ENCODE peak calls at places on chromosome 14, in nine cellular contexts. N, R, K, M, Y, G, D, A and X are unnamed samples.

GRCh38 chr14:100899841-100900771 is 3.4 kb downstream of the RTL1 start:
- DNase-seq in N (peak), Y (no peak), A (no peak), R (no peak), D (peak), M (no peak), G (peak), K (no peak), X (no peak)

GRCh38 chr14:106417224-106418049 is 891.1 kb downstream of the TMEM121 start:
- DNase-seq in A (peak), Y (no peak), M (peak), D (peak), N (peak), R (no peak), K (peak), G (peak), X (no peak)

GRCh38 chr14:33842299-33842698 is 108.6 kb downstream of the EGLN3 start:
- DNase-seq in M (no peak), K (no peak), N (no peak), D (no peak), G (no peak), R (peak), Y (no peak), A (no peak), X (no peak)

GRCh38 chr14:72781476-72782181 is 112.3 kb downstream of the DPF3 start:
- DNase-seq in Y (no peak), D (peak), A (peak), K (peak), N (no peak), R (peak), G (no peak), M (no peak), X (peak)

GRCh38 chr14:58736606-58737005 is 98.8 kb downstream of the DACT1 start:
- DNase-seq in Y (no peak), G (no peak), N (no peak), K (no peak), R (no peak), D (no peak), A (peak), M (no peak), X (no peak)

GRCh38 chr14:57749267-57749666 is 116.6 kb downstream of the SLC35F4 start:
- DNase-seq in K (no peak), D (no peak), M (no peak), N (no peak), R (peak), G (no peak), Y (no peak), A (no peak), X (peak)

GRCh38 chr14:93332032-93332852 is 594 bp downstream of the BTBD7 start:
- DNase-seq in Y (peak), M (peak), A (peak), G (peak), N (peak), D (peak), R (peak), K (peak), X (peak)

GRCh38 chr14:63952933-63953437 is 100.2 kb downstream of the SYNE2 start:
- DNase-seq in K (no peak), Y (no peak), A (no peak), G (no peak), N (no peak), R (peak), M (no peak), D (no peak), X (no peak)

GRCh38 chr14:65224799-65225198 is 122.5 kb upstream of the MAX start:
- DNase-seq in K (peak), G (peak), A (no peak), D (no peak), M (no peak), N (no peak), Y (no peak), R (no peak), X (no peak)

GRCh38 chr14:53872551-53873188 is 84.0 kb downstream of the BMP4 start:
- DNase-seq in Y (no peak), N (no peak), G (no peak), A (no peak), D (no peak), M (no peak), K (no peak), R (no peak), X (no peak)

GRCh38 chr14:57420986-57421385 is 30.6 kb downstream of the NAA30 start:
- DNase-seq in D (no peak), A (peak), M (no peak), N (no peak), G (no peak), Y (no peak), K (no peak), R (peak), X (no peak)

GRCh38 chr14:99918781-99919180 is 125.6 kb downstream of the EML1 start:
- DNase-seq in Y (no peak), G (no peak), D (no peak), N (no peak), K (no peak), R (no peak), M (no peak), A (no peak), X (no peak)

GRCh38 chr14:74763803-74764531 is 851 bp downstream of the YLPM1 start:
- DNase-seq in G (peak), M (no peak), Y (no peak), N (peak), A (peak), D (peak), K (peak), R (peak), X (no peak)

GRCh38 chr14:23183076-23183475 is 384 bp downstream of the SLC7A8 start:
- DNase-seq in N (peak), D (no peak), M (no peak), G (no peak), A (no peak), R (no peak), Y (no peak), K (no peak), X (peak)

GRCh38 chr14:95397325-95397724 is 77.6 kb upstream of the CLMN start:
- DNase-seq in N (no peak), Y (no peak), R (no peak), A (no peak), K (no peak), D (no peak), M (no peak), G (no peak), X (no peak)

GRCh38 chr14:37819155-37820015 is 224.0 kb downstream of the TTC6 start:
- DNase-seq in M (no peak), A (peak), D (no peak), R (peak), Y (no peak), K (no peak), N (no peak), G (no peak), X (peak)

GRCh38 chr14:67331368-67332125 is 28.1 kb downstream of the ATP6V1D start:
- DNase-seq in D (no peak), G (no peak), A (peak), R (peak), Y (no peak), M (no peak), N (no peak), K (no peak), X (peak)

GRCh38 chr14:69484444-69485113 is at the start of gene PLEKHD1:
- DNase-seq in M (no peak), G (no peak), A (no peak), R (peak), K (no peak), D (peak), Y (no peak), N (no peak), X (no peak)

GRCh38 chr14:75153295-75153694 is 23.1 kb downstream of the TMED10 start:
- DNase-seq in R (no peak), K (no peak), G (no peak), M (no peak), D (no peak), N (no peak), A (no peak), Y (no peak), X (no peak)

GRCh38 chr14:22610931-22611330 is 12.8 kb downstream of the ABHD4 start:
- DNase-seq in R (no peak), K (no peak), A (no peak), G (no peak), M (no peak), Y (no peak), N (no peak), D (no peak), X (no peak)

GRCh38 chr14:54782803-54783659 is 119.6 kb downstream of the GCH1 start:
- DNase-seq in D (peak), M (peak), A (peak), N (no peak), R (no peak), K (peak), Y (no peak), G (no peak), X (no peak)

GRCh38 chr14:56081139-56081538 is 37.1 kb upstream of the PELI2 start:
- DNase-seq in K (no peak), M (no peak), G (no peak), A (no peak), N (no peak), D (no peak), Y (no peak), R (no peak), X (no peak)

GRCh38 chr14:26163761-26164160 is 434.1 kb downstream of the NOVA1 start:
- DNase-seq in A (peak), Y (no peak), N (no peak), K (no peak), D (peak), G (no peak), R (peak), M (no peak), X (peak)

GRCh38 chr14:81565441-81566290 is 32.0 kb upstream of the SEL1L start:
- DNase-seq in N (peak), A (peak), M (no peak), D (peak), K (peak), Y (no peak), G (peak), R (peak), X (no peak)

GRCh38 chr14:100679707-100680438 is 46.8 kb upstream of the DLK1 start:
- DNase-seq in M (peak), K (no peak), N (peak), A (peak), G (peak), Y (peak), D (no peak), R (no peak), X (peak)

GRCh38 chr14:100638211-100638855 is 51.1 kb upstream of the BEGAIN start:
- DNase-seq in D (no peak), M (no peak), Y (no peak), G (no peak), A (no peak), R (no peak), K (no peak), N (no peak), X (no peak)

GRCh38 chr14:78902010-78902623 is 731.9 kb downstream of the NRXN3 start:
- DNase-seq in D (peak), A (peak), G (peak), Y (no peak), R (peak), M (no peak), K (peak), N (peak), X (peak)

GRCh38 chr14:89849931-89850330 is 104.6 kb downstream of the EFCAB11 start:
- DNase-seq in R (peak), Y (no peak), D (no peak), K (no peak), N (no peak), M (no peak), G (no peak), A (peak), X (peak)

GRCh38 chr14:100037351-100037750 is 27.9 kb upstream of the EVL start:
- DNase-seq in R (peak), G (peak), K (no peak), A (peak), Y (peak), M (no peak), D (no peak), N (no peak), X (no peak)

GRCh38 chr14:73723799-73724621 is 9.8 kb upstream of the PNMA1 start:
- DNase-seq in G (peak), R (peak), M (peak), D (peak), Y (peak), A (peak), K (peak), N (peak), X (peak)

GRCh38 chr14:68780358-68781160 is 12.3 kb downstream of the ZFP36L1 start:
- DNase-seq in Y (peak), A (peak), D (peak), G (peak), R (no peak), K (no peak), M (peak), N (peak), X (peak)

GRCh38 chr14:90398315-90398811 is 1.5 kb downstream of the CALM1 start:
- DNase-seq in M (peak), K (peak), N (peak), Y (peak), R (peak), D (peak), G (peak), A (peak), X (peak)

GRCh38 chr14:24965934-24966593 is 83.9 kb downstream of the STXBP6 start:
- DNase-seq in K (no peak), R (peak), A (peak), G (peak), N (no peak), Y (peak), D (no peak), M (no peak), X (peak)
- H3K4me3 ChIP-seq in K (no peak), R (no peak), A (no peak), G (no peak), N (no peak), Y (no peak), D (no peak), M (no peak), X (no peak)

GRCh38 chr14:60188115-60188514 is 22.9 kb upstream of the DHRS7 start:
- DNase-seq in M (no peak), G (no peak), A (peak), K (peak), R (peak), Y (no peak), N (no peak), D (no peak), X (no peak)

GRCh38 chr14:60183138-60183537 is 17.9 kb upstream of the DHRS7 start:
- DNase-seq in D (no peak), G (no peak), N (no peak), Y (no peak), M (no peak), R (no peak), K (no peak), A (no peak), X (no peak)

GRCh38 chr14:60183724-60184596 is 18.8 kb upstream of the DHRS7 start:
- DNase-seq in D (no peak), N (no peak), A (peak), Y (no peak), G (no peak), K (peak), R (peak), M (no peak), X (peak)

GRCh38 chr14:60188696-60189095 is 23.5 kb upstream of the DHRS7 start:
- DNase-seq in D (no peak), G (no peak), R (no peak), Y (no peak), A (no peak), K (no peak), N (no peak), M (no peak), X (no peak)

GRCh38 chr14:60184597-60185555 is 19.7 kb upstream of the DHRS7 start:
- DNase-seq in D (no peak), K (no peak), M (no peak), A (no peak), G (no peak), N (no peak), Y (no peak), R (no peak), X (no peak)
- TF ChIP-seq CTCF in D (peak), K (no peak), M (no peak), A (no peak), G (no peak), N (no peak), Y (no peak), R (no peak), X (no peak)

GRCh38 chr14:36009643-36010042 is 166.9 kb downstream of the PTCSC3 start:
- DNase-seq in D (no peak), G (no peak), N (no peak), A (no peak), M (no peak), Y (no peak), K (no peak), R (no peak), X (no peak)

GRCh38 chr14:36019126-36019525 is 157.4 kb downstream of the PTCSC3 start:
- DNase-seq in M (no peak), D (no peak), R (no peak), A (no peak), G (no peak), Y (no peak), K (peak), N (no peak), X (no peak)

GRCh38 chr14:36014236-36014635 is 162.3 kb downstream of the PTCSC3 start:
- DNase-seq in N (no peak), D (no peak), R (no peak), A (no peak), Y (no peak), K (no peak), G (no peak), M (no peak), X (no peak)

DNA sequence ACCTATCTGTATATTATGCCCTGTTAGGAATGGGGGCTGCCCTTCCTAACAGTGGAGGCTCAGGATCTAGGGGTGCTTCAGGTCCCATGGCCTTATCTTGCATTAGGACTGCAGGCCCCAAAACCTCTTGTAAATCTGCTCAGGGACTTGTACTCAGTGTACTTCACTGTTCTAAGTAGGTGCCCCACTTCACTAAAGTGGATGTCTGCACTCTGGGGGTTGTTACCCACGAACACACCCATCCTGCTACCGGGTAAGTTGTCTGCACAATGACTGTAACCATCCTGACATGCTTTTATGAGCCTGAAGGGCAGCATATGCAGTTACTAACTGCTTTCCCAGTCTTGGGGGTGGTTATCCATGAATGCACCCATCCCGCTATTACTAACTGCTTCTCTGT is 163.0 kb downstream of the PTCSC3 start:
- DNase-seq in R (no peak), D (no peak), K (no peak), G (no peak), A (no peak), Y (no peak), M (no peak), N (no peak), X (no peak)
- H3K4me3 ChIP-seq in R (no peak), D (no peak), K (no peak), G (no peak), A (no peak), Y (no peak), M (no peak), N (no peak), X (no peak)

DNA sequence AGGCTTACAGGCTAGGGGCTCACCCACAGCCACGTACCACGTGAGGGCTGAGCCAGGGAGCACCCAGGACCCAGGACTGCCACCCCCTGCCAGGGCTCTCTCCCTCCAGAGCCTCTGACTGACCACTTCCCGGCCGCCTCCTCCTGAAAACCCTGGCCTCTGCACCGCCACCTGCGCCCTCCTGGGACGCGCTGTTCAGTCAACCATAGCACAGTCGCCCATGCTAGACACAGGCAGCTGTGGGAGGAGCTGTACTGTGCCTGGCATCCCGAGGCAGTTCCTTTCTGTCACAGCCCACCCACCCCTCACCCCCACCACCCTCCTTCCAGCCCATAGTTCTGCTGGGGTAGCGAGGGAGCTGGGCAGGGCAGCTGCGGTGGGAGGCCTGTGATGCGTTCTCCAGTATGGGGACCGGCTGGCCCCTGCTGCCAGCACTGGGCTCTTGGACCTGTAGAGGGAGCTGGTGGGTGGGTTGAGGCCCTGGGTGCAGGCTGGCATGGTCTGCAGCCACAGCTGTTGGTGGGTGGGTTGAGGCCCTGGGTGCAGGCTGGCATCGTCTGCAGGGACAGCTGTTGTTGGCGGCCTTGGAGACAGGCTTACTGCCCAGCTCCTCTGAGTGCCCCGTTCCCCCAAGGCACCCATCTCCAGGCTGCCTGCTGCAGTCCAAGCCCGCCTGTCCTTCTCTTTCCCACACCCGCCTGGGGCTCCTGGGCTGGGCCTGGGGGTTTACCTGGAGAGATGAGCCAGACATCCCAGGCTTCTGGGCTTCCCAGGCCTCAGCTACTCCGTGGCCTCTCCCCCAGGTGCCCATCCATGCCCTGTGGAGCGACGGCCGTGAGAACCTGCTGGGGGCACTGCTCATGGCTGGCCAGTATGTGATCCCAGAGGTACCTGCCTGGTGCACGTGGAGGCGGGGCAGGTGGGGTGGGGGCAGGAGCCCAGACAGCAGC is 11.5 kb downstream of the ASPG start:
- DNase-seq in A (no peak), M (peak), R (no peak), G (no peak), Y (no peak), D (peak), N (no peak), K (no peak), X (no peak)
- TF ChIP-seq CTCF in A (peak), M (no peak), R (peak), G (no peak), Y (peak), D (peak), N (no peak), K (no peak), X (no peak)

DNA sequence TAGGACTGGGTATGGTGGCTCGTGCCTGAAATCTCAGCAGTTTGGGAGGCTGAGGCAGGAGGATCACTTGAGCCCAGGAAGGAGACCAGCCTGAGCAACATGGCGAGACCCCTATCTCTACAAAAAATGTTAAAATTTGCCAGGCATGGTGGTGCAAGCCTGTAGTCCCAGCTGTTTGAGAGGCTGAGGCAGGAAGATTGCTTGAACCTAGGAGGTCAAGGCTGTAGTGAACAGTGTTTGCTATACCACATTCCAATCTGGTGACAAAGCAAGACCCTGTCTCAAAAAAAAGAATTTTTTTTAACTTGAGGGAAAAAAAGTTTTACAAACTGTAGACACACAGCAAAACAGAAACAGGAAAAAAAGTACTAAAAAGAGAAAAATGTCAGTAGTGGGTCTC is 2.3 kb upstream of the MAP3K9 start:
- DNase-seq in G (no peak), K (no peak), Y (no peak), R (no peak), N (no peak), M (no peak), A (peak), D (no peak), X (no peak)
- H3K4me3 ChIP-seq in G (no peak), K (no peak), Y (no peak), R (peak), N (no peak), M (no peak), A (no peak), D (peak), X (no peak)

DNA sequence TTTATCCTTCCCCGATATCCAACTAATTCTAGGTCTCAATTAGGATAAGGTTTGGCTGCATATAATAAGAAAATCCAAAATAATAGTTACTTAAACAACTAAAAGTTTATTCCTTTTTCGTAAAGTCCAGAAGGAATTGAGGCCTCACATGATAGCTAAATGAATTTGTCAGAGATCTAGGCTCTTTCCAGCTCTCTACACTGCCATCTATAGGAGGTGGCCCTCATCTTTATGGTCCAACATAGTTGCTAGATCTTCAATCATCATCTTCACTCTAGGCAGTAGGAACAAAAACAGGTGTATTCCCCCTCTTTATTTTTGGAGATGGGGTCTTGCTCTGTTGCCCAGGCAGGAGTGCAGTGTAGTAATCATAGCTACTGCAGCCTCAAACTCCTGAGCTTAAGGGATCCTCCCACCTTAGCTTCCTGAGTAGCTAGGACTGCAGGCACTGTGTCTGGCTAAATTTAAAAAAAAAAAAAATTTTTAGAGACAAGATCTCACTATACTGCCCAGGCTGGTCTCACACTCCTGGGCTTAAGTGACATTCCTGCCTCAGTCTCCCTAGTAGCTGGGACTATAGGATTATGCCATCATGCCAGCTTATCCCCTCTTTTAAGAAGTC is 46.5 kb upstream of the SAV1 start:
- DNase-seq in K (peak), A (peak), D (no peak), N (peak), M (no peak), G (peak), R (peak), Y (peak), X (peak)
- TF ChIP-seq CTCF in K (peak), A (peak), D (peak), N (no peak), M (peak), G (peak), R (peak), Y (peak), X (peak)

GRCh38 chr14:61179776-61180398 is 101.3 kb downstream of the TMEM30B start:
- DNase-seq in K (no peak), G (no peak), R (no peak), D (no peak), A (peak), N (no peak), M (no peak), Y (no peak), X (peak)
- H3K4me3 ChIP-seq in K (no peak), G (no peak), R (no peak), D (no peak), A (no peak), N (no peak), M (no peak), Y (no peak), X (no peak)